ENCODE peak calls at places on chromosomes 1 and 21, in four cellular contexts. One of them, this sample, is unnamed.

GRCh38 chr1:94940738-94941137 is 13.8 kb upstream of the CNN3 start:
- DNase-seq in GM12878: no peak
- DNase-seq in IMR-90: no peak
- DNase-seq in K562: no peak
- DNase-seq in this sample: no peak

GRCh38 chr1:47559944-47560695 is 122.3 kb downstream of the FOXD2 start:
- DNase-seq in K562: no peak
- DNase-seq in IMR-90: no peak
- DNase-seq in GM12878: no peak
- DNase-seq in this sample: no peak

GRCh38 chr1:223678841-223679240 is 13.3 kb upstream of the CAPN8 start:
- DNase-seq in K562: peak
- DNase-seq in IMR-90: no peak
- DNase-seq in GM12878: no peak
- DNase-seq in this sample: no peak

GRCh38 chr1:43522776-43523480 is 7.8 kb upstream of the PTPRF start:
- DNase-seq in IMR-90: peak
- DNase-seq in GM12878: no peak
- DNase-seq in K562: peak
- DNase-seq in this sample: no peak

GRCh38 chr1:151251656-151252470 is 2.7 kb upstream of the PSMD4 start:
- DNase-seq in GM12878: no peak
- DNase-seq in K562: peak
- DNase-seq in IMR-90: peak
- DNase-seq in this sample: peak

GRCh38 chr1:53341521-53341895 is 13.6 kb upstream of the LRP8 start:
- DNase-seq in IMR-90: no peak
- DNase-seq in GM12878: no peak
- DNase-seq in K562: no peak
- DNase-seq in this sample: no peak

GRCh38 chr1:55965981-55966461 is 613.3 kb downstream of the PLPP3 start:
- DNase-seq in IMR-90: peak
- DNase-seq in K562: no peak
- DNase-seq in GM12878: no peak
- DNase-seq in this sample: no peak

GRCh38 chr1:27598902-27599528 is 4.9 kb downstream of the AHDC1 start:
- DNase-seq in IMR-90: peak
- DNase-seq in K562: peak
- DNase-seq in GM12878: no peak
- DNase-seq in this sample: peak

GRCh38 chr1:19087737-19088594 is 122.1 kb downstream of the UBR4 start:
- DNase-seq in IMR-90: peak
- DNase-seq in GM12878: peak
- DNase-seq in K562: no peak
- DNase-seq in this sample: no peak

GRCh38 chr1:223486366-223486765 is 93.2 kb downstream of the CCDC185 start:
- DNase-seq in K562: no peak
- DNase-seq in GM12878: no peak
- DNase-seq in IMR-90: no peak
- DNase-seq in this sample: no peak

GRCh38 chr1:193417945-193418744 is 231.7 kb upstream of the B3GALT2 start:
- DNase-seq in GM12878: no peak
- DNase-seq in IMR-90: peak
- DNase-seq in K562: no peak
- DNase-seq in this sample: peak

GRCh38 chr1:234589854-234590620 is 19.9 kb downstream of the IRF2BP2 start:
- DNase-seq in K562: peak
- DNase-seq in IMR-90: no peak
- DNase-seq in GM12878: no peak
- DNase-seq in this sample: no peak
- TF ChIP-seq FOS in K562: no peak
- TF ChIP-seq FOS in IMR-90: no peak
- TF ChIP-seq FOS in GM12878: no peak
- TF ChIP-seq FOS in this sample: no peak

GRCh38 chr1:3461934-3462275 is 7.4 kb downstream of the ARHGEF16 start:
- DNase-seq in K562: no peak
- DNase-seq in GM12878: no peak
- DNase-seq in IMR-90: no peak
- DNase-seq in this sample: no peak
- TF ChIP-seq FOS in K562: no peak
- TF ChIP-seq FOS in GM12878: no peak
- TF ChIP-seq FOS in IMR-90: no peak
- TF ChIP-seq FOS in this sample: no peak

GRCh38 chr1:205432116-205432515 is 10.3 kb upstream of the LEMD1 start:
- DNase-seq in IMR-90: no peak
- DNase-seq in GM12878: no peak
- DNase-seq in K562: no peak
- DNase-seq in this sample: no peak

GRCh38 chr1:205435904-205436573 is 14.2 kb upstream of the LEMD1 start:
- DNase-seq in IMR-90: no peak
- DNase-seq in GM12878: no peak
- DNase-seq in K562: no peak
- DNase-seq in this sample: no peak

GRCh38 chr1:205434738-205435137 is 12.9 kb upstream of the LEMD1 start:
- DNase-seq in IMR-90: no peak
- DNase-seq in GM12878: no peak
- DNase-seq in K562: no peak
- DNase-seq in this sample: no peak

GRCh38 chr1:205429742-205430464 is 8.0 kb upstream of the LEMD1 start:
- DNase-seq in GM12878: no peak
- DNase-seq in IMR-90: no peak
- DNase-seq in K562: no peak
- DNase-seq in this sample: no peak

DNA sequence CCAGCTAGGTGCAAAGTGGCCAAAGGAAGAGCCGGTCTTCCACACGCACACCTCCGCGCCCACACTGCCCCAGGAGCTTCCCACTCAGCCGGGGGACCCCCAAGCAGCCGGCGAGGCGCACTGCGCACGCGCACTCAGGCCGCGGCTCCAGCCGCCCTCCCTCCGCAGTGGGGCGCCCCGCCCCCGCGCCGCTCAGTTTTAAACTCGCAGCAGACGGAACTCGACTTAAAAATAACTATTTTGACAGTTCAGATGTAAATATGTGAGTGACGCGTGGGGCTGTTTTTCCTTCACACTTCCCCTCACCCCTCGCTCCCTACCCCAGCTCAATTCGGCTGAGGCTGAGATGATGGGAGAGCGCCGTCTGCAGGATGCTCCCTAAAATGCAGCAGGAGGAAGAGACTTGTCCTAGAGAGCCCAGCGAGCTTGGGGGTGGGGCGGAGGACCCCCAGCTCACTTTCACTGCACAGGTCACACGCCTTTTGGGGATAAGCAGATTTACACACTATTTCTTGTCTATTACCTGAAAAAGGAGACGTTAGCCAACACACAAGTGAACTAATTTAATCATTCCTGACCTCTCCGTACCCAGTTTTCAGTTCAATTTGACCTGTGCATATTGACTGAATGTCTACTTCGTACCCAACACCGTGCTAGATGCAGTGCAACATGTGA is 8.9 kb upstream of the LEMD1 start:
- DNase-seq in K562: peak
- DNase-seq in GM12878: peak
- DNase-seq in IMR-90: peak
- DNase-seq in this sample: peak
- TF ChIP-seq FOS in K562: no peak
- TF ChIP-seq FOS in GM12878: no peak
- TF ChIP-seq FOS in IMR-90: no peak
- TF ChIP-seq FOS in this sample: no peak

DNA sequence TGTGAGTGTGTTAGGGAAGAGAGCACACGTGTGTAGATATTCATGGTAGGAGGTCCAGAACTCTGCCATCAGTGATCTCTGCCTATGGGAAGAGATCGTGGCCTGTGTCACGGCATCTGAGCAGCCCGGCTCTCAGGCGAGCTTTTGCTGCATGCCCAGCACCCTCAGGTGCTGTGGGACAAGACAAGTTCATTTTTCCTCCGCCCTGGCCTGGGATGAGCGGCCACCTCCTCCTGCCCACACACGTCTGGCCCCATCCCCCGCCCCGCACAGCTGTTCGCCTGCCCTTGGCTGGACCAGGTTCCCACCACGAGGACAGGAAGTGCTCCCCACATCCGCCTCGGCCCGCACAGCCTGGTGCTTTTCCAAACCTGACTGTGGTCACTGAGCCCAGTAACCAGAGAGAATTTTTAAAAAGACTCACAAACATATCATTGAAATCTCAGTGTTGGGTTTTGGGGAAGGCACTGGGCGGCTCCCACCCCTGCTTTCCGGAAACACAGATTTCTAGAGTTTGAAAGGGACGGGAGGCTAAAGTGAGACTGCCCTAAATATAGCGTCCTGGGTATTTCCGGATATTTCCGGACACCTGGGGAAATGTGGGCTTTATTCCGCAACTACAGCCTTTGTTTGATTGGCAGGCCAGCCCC is 18.0 kb downstream of the BMP8A start:
- DNase-seq in K562: no peak
- DNase-seq in GM12878: peak
- DNase-seq in IMR-90: peak
- DNase-seq in this sample: no peak
- TF ChIP-seq FOS in K562: no peak
- TF ChIP-seq FOS in GM12878: no peak
- TF ChIP-seq FOS in IMR-90: no peak
- TF ChIP-seq FOS in this sample: no peak

GRCh38 chr21:38948377-38948776 is 142.6 kb downstream of the ETS2 start:
- DNase-seq in K562: no peak
- DNase-seq in GM12878: no peak
- DNase-seq in IMR-90: peak
- DNase-seq in this sample: no peak

GRCh38 chr21:38944903-38945302 is 139.2 kb downstream of the ETS2 start:
- DNase-seq in GM12878: no peak
- DNase-seq in IMR-90: no peak
- DNase-seq in K562: no peak
- DNase-seq in this sample: no peak

GRCh38 chr21:38948981-38949380 is 143.3 kb downstream of the ETS2 start:
- DNase-seq in IMR-90: peak
- DNase-seq in K562: no peak
- DNase-seq in GM12878: no peak
- DNase-seq in this sample: no peak

GRCh38 chr21:38942617-38943245 is 137.0 kb downstream of the ETS2 start:
- DNase-seq in IMR-90: no peak
- DNase-seq in K562: no peak
- DNase-seq in GM12878: no peak
- DNase-seq in this sample: no peak

DNA sequence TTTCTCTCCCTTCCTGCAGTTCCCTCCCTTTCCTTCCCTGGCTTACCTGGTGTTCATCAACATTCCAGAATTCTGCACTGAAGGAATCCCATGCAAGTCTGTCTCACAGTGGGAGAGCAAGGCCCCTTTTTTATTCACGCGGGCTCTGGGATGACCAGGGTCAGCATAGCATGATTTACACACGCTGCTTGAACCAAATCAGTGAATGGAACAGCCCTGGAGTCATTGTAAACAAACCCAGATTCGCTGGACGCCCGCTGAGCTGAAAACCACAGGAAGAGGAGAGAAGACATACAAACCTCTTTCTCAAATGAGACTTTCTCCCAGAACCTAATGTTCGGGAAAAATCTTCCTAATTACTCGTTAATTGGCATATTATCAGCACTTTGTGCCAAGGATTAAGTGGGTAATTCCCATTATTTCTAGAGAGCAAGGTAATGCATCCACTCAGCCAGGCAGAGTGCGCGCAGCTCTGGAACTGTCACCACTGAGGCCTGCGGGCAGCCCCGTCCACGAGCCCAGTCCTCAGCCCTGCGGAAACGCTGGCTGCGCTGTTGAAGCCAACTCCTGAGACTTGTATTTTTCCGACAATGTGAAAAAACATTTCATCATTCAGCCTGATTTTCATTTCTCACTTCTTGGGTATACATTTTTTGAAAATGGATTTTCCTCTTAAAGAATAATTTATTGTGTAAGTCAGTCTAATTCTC is 140.0 kb downstream of the ETS2 start:
- DNase-seq in GM12878: no peak
- DNase-seq in K562: no peak
- DNase-seq in IMR-90: peak
- DNase-seq in this sample: no peak
- TF ChIP-seq FOS in GM12878: no peak
- TF ChIP-seq FOS in K562: no peak
- TF ChIP-seq FOS in IMR-90: no peak
- TF ChIP-seq FOS in this sample: no peak

GRCh38 chr21:44533121-44533890 is 6.7 kb downstream of the KRTAP10-1 start:
- DNase-seq in IMR-90: no peak
- DNase-seq in K562: no peak
- DNase-seq in GM12878: no peak
- DNase-seq in this sample: no peak
- TF ChIP-seq FOS in IMR-90: no peak
- TF ChIP-seq FOS in K562: no peak
- TF ChIP-seq FOS in GM12878: no peak
- TF ChIP-seq FOS in this sample: no peak

GRCh38 chr1:248808876-248809275 is 16.8 kb downstream of the SH3BP5L start:
- DNase-seq in IMR-90: no peak
- DNase-seq in K562: peak
- DNase-seq in GM12878: no peak
- DNase-seq in this sample: no peak
- TF ChIP-seq FOS in IMR-90: no peak
- TF ChIP-seq FOS in K562: no peak
- TF ChIP-seq FOS in GM12878: no peak
- TF ChIP-seq FOS in this sample: no peak

GRCh38 chr1:185964946-185965345 is 230.8 kb downstream of the HMCN1 start:
- DNase-seq in IMR-90: peak
- DNase-seq in K562: no peak
- DNase-seq in GM12878: no peak
- DNase-seq in this sample: no peak

GRCh38 chr1:185956881-185957280 is 222.7 kb downstream of the HMCN1 start:
- DNase-seq in GM12878: no peak
- DNase-seq in K562: no peak
- DNase-seq in IMR-90: no peak
- DNase-seq in this sample: peak

GRCh38 chr1:185957441-185958363 is 223.5 kb downstream of the HMCN1 start:
- DNase-seq in GM12878: no peak
- DNase-seq in IMR-90: no peak
- DNase-seq in K562: no peak
- DNase-seq in this sample: no peak

GRCh38 chr1:185961664-185962063 is 227.5 kb downstream of the HMCN1 start:
- DNase-seq in IMR-90: peak
- DNase-seq in GM12878: no peak
- DNase-seq in K562: no peak
- DNase-seq in this sample: peak

DNA sequence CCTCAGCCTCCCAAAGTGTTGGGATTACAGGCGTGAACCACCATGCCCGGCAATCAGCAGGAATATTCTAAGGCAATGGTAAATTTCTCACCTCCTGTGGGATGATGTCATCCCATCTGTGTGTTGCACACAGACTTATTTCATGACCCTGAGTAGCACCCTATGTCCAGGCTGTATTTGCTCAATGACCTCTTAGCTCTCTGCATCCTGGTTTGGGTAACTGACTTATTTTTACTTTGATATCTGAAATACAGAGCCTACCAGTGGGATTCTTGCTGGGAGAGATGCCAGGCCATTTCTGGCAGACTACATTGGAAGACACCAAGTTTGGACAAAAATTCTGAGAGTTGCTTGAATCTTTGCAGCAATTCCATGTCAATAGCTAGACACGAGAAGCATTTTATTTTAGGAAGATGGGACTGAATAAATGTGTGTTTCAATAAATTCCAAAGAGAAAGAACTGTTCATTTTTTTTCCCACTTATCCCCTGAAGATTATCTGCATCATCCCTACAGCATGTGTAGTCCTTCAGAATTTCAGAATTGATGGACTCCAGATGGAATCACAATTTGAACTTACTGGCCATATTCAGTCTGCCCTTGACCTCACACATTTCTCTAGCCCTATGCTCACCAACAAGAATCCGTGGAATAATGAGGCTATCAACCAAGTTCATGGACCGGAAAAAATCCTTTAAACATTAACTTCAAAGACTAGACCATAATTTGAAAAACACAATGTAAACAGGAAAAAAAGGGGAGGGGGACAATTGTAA is 226.4 kb downstream of the HMCN1 start:
- DNase-seq in IMR-90: peak
- DNase-seq in GM12878: no peak
- DNase-seq in K562: no peak
- DNase-seq in this sample: peak
- TF ChIP-seq FOS in IMR-90: no peak
- TF ChIP-seq FOS in GM12878: no peak
- TF ChIP-seq FOS in K562: no peak
- TF ChIP-seq FOS in this sample: no peak